ENCODE peak calls at places on chromosome 11, in ten cellular contexts. X is hippocampal formation; S is stimulated activated effector memory CD8-positive, alpha-beta T cell treated with anti-CD3 and anti-CD28 coated beads, Interleukin-12 subunit alpha, Interleukin-12 subunit beta, amount 100 ng/mL, for 72 hours; L is sciatic nerve; T is LoVo; F is retina; Y is IMR-90; I is cardiac fibroblast; W is HTR-8/SVneo; B is DND-41. G is an unnamed sample.

GRCh38 chr11:116217006-116217405 is 555.8 kb downstream of the BUD13 start:
- DNase-seq in X (peak), S (no peak), L (no peak), T (peak), F (no peak), Y (peak), I (peak), W (no peak), B (peak), G (peak)

GRCh38 chr11:99352642-99353041 is 331.9 kb downstream of the CNTN5 start:
- DNase-seq in X (no peak), S (no peak), L (no peak), T (no peak), F (peak), Y (no peak), I (no peak), W (no peak), B (no peak), G (no peak)

GRCh38 chr11:865512-866430 is 23.1 kb downstream of the TSPAN4 start:
- DNase-seq in X (no peak), S (no peak), L (no peak), T (no peak), F (no peak), Y (no peak), I (no peak), W (no peak), B (no peak), G (no peak)

GRCh38 chr11:46480166-46480726 is 88.7 kb upstream of the CHRM4 start:
- DNase-seq in X (no peak), S (no peak), L (no peak), T (no peak), F (no peak), Y (no peak), I (peak), W (no peak), B (no peak), G (no peak)

GRCh38 chr11:69199583-69200295 is 44.0 kb downstream of the SMIM38 start:
- DNase-seq in X (no peak), S (no peak), L (no peak), T (no peak), F (peak), Y (no peak), I (no peak), W (no peak), B (no peak), G (no peak)

GRCh38 chr11:26710489-26710888 is 11.4 kb downstream of the SLC5A12 start:
- DNase-seq in X (no peak), S (no peak), L (no peak), T (no peak), F (no peak), Y (no peak), I (no peak), W (no peak), B (no peak), G (no peak)

GRCh38 chr11:44326615-44327475 is 16.9 kb upstream of the ALX4 start:
- DNase-seq in X (no peak), S (no peak), L (no peak), T (no peak), F (no peak), Y (no peak), I (peak), W (no peak), B (no peak), G (no peak)

GRCh38 chr11:75313457-75314272 is 37.8 kb downstream of the ARRB1 start:
- DNase-seq in X (no peak), S (no peak), L (peak), T (no peak), F (no peak), Y (peak), I (peak), W (no peak), B (no peak), G (no peak)

GRCh38 chr11:11178671-11179070 is 174.4 kb downstream of the CSNK2A3 start:
- DNase-seq in X (no peak), S (no peak), L (no peak), T (no peak), F (no peak), Y (no peak), I (peak), W (peak), B (no peak), G (no peak)

GRCh38 chr11:78031629-78032028 is 8.6 kb upstream of the KCTD14 start:
- DNase-seq in X (no peak), S (no peak), L (no peak), T (no peak), F (no peak), Y (no peak), I (no peak), W (no peak), B (no peak), G (no peak)

GRCh38 chr11:119472856-119473222 is 49.9 kb upstream of the THY1 start:
- DNase-seq in X (no peak), S (no peak), L (no peak), T (no peak), F (no peak), Y (no peak), I (no peak), W (no peak), B (no peak), G (no peak)

GRCh38 chr11:130516175-130516867 is 67.9 kb downstream of the ADAMTS15 start:
- DNase-seq in X (no peak), S (no peak), L (no peak), T (no peak), F (no peak), Y (no peak), I (no peak), W (no peak), B (no peak), G (no peak)

GRCh38 chr11:64865286-64866172 is 12.9 kb downstream of the EHD1 start:
- DNase-seq in X (no peak), S (no peak), L (no peak), T (no peak), F (no peak), Y (peak), I (peak), W (no peak), B (no peak), G (no peak)

GRCh38 chr11:17351510-17352176 is at the start of gene NCR3LG1:
- DNase-seq in X (no peak), S (peak), L (peak), T (peak), F (peak), Y (peak), I (peak), W (peak), B (peak), G (peak)

GRCh38 chr11:29119691-29120328 is 897.0 kb downstream of the KCNA4 start:
- DNase-seq in X (no peak), S (no peak), L (no peak), T (no peak), F (no peak), Y (peak), I (peak), W (peak), B (no peak), G (peak)

GRCh38 chr11:60887531-60887930 is 18.9 kb downstream of the PRPF19 start:
- DNase-seq in X (no peak), S (no peak), L (no peak), T (no peak), F (no peak), Y (peak), I (peak), W (peak), B (peak), G (peak)

GRCh38 chr11:35105319-35106063 is 33.5 kb upstream of the CD44 start:
- DNase-seq in X (no peak), S (no peak), L (no peak), T (no peak), F (no peak), Y (no peak), I (peak), W (no peak), B (no peak), G (no peak)

GRCh38 chr11:75762885-75763284 is 5.7 kb upstream of the DGAT2 start:
- DNase-seq in X (no peak), S (no peak), L (peak), T (no peak), F (no peak), Y (peak), I (peak), W (no peak), B (no peak), G (no peak)

GRCh38 chr11:73204711-73205121 is 13.4 kb upstream of the P2RY2 start:
- DNase-seq in X (no peak), S (no peak), L (peak), T (no peak), F (no peak), Y (no peak), I (no peak), W (no peak), B (no peak), G (no peak)